ENCODE peak calls at places on chromosomes 2 and 18, in four cellular contexts. Q is HepG2, J is H1, M is K562. E is an unnamed sample.

GRCh38 chr2:100260712-100261620 is 61.3 kb downstream of the LONRF2 start:
- DNase-seq in Q (peak), J (peak), M (peak), E (peak)

GRCh38 chr2:221705478-221705877 is 133.4 kb upstream of the EPHA4 start:
- DNase-seq in Q (no peak), J (no peak), M (no peak), E (no peak)

GRCh38 chr18:4293337-4293736 is 161.8 kb downstream of the DLGAP1 start:
- DNase-seq in Q (no peak), J (no peak), M (no peak), E (no peak)

GRCh38 chr2:67650292-67651133 is 253.4 kb downstream of the ETAA1 start:
- DNase-seq in Q (peak), J (peak), M (peak), E (peak)

GRCh38 chr2:220619525-220620267 is 952.4 kb downstream of the EPHA4 start:
- DNase-seq in Q (no peak), J (no peak), M (no peak), E (peak)

GRCh38 chr2:109217362-109218086 is 88.5 kb downstream of the SH3RF3 start:
- DNase-seq in Q (no peak), J (no peak), M (no peak), E (no peak)

GRCh38 chr2:112623913-112624777 is 21.6 kb upstream of the SLC20A1 start:
- DNase-seq in Q (no peak), J (no peak), M (peak), E (peak)

GRCh38 chr2:67515538-67515937 is 118.4 kb downstream of the ETAA1 start:
- DNase-seq in Q (no peak), J (no peak), M (no peak), E (no peak)

GRCh38 chr2:33451214-33451613 is 25.2 kb upstream of the RASGRP3 start:
- DNase-seq in Q (no peak), J (no peak), M (no peak), E (no peak)

GRCh38 chr2:231554748-231555545 is 24.7 kb upstream of the NMUR1 start:
- DNase-seq in Q (no peak), J (no peak), M (no peak), E (no peak)

GRCh38 chr2:241216211-241216761 is 27.8 kb downstream of the ANO7 start:
- DNase-seq in Q (no peak), J (no peak), M (no peak), E (no peak)

GRCh38 chr2:33412920-33413319 is 63.5 kb upstream of the RASGRP3 start:
- DNase-seq in Q (peak), J (no peak), M (peak), E (peak)

GRCh38 chr2:172102858-172103359 is at the start of gene DLX2:
- DNase-seq in Q (peak), J (peak), M (peak), E (peak)

GRCh38 chr2:50401772-50402653 is 629.9 kb downstream of the NRXN1 start:
- DNase-seq in Q (peak), J (peak), M (peak), E (peak)

GRCh38 chr2:38581193-38582147 is 21.3 kb downstream of the HNRNPLL start:
- DNase-seq in Q (peak), J (no peak), M (peak), E (peak)

GRCh38 chr2:120037995-120038541 is 25.2 kb downstream of the EPB41L5 start:
- DNase-seq in Q (no peak), J (no peak), M (no peak), E (no peak)
- TF ChIP-seq SIN3A in Q (no peak), J (no peak), M (no peak), E (no peak)

DNA sequence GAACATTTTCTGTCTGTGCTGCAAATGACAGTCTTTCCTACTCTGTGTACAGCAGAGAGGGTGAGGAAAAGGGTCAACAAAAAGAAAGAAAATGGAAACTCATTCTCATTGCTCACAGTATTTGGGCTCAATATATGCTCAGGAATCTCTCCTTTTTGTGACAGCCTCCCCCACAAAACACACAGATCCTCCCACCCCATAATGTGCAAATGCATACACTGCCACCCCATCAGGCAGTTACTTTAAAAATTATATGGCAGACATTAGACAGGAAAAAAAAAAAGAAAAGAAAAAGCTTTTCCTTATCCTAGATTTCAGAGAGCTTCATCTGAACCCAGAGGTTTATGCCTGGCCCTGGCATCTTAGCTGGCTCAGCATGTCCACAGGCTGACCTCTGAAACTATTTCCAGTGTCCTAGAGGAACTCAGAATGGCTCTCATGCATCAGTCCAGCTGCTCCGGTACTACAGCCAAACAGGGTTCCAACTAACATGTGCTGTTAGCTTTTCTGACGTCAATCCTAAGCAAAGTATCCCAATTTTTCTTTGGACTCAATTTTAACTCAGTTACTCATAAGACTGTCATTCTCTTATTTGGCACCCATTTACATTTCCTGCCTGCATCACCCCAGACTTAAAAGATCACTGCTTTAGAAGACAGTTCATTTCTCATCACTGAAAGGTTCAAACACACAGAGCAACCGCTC is 105.9 kb downstream of the RBMS1 start:
- DNase-seq in Q (no peak), J (no peak), M (no peak), E (no peak)
- H3K27ac ChIP-seq in Q (no peak), J (no peak), M (no peak), E (no peak)

GRCh38 chr2:55111570-55112228 is 61.4 kb upstream of the RTN4 start:
- DNase-seq in Q (peak), J (no peak), M (peak), E (peak)
- TF ChIP-seq FOSL1 in Q (peak), J (no peak), M (peak), E (peak)

DNA sequence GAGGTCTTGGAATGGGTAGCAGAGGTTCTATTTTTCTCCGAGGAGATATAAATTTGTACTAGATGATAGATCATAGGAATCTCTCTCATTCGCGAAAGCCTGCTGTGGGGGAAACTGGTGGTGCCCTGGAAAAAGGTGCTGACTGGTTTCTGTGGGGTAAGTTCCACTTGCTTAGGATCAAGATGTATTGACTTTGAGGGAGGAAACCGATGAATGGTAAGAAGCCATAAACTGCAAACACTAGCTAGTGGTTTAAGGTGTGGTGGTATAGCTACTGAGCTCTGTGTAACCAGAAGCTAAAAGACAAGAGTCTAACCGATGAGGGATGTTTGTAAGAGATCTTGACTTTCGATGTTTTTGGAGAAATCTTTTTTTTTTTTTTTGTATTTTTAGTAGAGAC is 808 bp downstream of the AGPS start:
- DNase-seq in Q (no peak), J (no peak), M (peak), E (no peak)
- TF ChIP-seq SIN3A in Q (no peak), J (no peak), M (no peak), E (no peak)

GRCh38 chr2:214808481-214808931 is 977 bp downstream of the BARD1 start:
- DNase-seq in Q (no peak), J (no peak), M (no peak), E (no peak)

GRCh38 chr2:214808961-214809750 is at the start of gene BARD1:
- DNase-seq in Q (peak), J (peak), M (peak), E (peak)

GRCh38 chr2:214809751-214810564 is 475 bp upstream of the BARD1 start:
- DNase-seq in Q (peak), J (peak), M (peak), E (peak)

GRCh38 chr2:214816135-214816534 is 6.7 kb upstream of the BARD1 start:
- DNase-seq in Q (no peak), J (no peak), M (no peak), E (no peak)

GRCh38 chr2:214810670-214811069 is 1.2 kb upstream of the BARD1 start:
- DNase-seq in Q (no peak), J (no peak), M (peak), E (no peak)
- H3K27ac ChIP-seq in Q (peak), J (no peak), M (peak), E (no peak)

DNA sequence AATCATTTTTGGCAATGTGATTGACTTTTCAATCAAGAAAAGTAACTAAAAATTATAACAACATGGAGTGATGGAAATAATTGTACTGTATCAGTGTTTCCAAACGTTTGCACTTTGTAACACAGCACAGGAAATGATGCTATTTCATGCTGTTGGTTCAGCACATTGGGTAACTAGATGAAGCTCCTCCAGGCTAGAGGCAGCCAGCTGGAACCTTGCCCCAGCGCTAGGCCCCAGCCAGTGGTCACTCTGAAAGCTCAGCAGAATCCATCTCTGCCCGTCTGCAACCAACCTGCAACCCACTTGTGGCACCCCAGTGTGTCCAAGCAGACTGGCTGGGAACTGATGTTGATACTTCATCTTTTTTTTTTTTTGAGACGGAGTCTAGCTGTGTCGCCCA is 15.3 kb downstream of the UNC50 start:
- DNase-seq in Q (no peak), J (no peak), M (no peak), E (no peak)
- TF ChIP-seq FOSL1 in Q (no peak), J (no peak), M (no peak), E (no peak)

DNA sequence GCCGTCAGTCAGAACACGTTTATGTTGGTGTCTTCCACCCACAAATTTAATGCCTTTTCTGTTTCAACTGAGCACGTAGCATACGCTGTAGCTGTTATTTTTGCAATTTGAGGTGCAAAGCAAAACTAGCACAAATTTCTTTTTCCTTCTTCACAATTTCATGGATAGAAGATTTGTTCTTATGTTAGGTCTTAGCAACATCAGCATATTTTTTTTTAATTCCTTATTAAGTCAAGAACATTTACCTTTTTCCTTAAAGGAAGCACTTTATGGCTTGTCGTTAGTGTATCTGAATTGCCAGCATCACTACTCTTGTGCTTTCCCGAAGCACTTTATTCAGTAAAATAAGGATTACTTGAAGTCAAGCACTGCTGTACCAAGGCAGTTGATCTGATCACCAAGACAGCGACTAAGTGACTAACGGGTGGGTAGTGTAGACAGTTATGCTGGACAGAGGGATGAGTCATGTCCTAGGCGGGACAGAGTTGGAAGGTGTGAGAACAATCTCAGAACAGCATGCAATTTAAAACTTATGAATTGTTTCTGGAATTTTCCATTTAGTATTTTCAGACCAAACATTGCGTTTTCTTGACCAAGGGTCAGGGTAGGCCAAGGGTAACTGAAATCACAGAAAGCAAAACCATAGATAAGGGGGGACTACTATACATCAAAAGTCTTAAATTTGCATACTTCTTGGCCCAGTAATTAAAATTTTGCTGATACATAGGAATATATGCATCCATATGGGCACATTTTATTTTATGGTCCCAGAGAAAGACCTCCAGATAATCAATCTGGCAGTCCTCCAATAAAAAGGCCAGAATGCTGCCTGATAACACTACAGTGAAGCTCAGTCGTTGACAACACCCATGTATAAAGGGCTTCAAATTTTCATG is 13.4 kb downstream of the BABAM2 start:
- DNase-seq in Q (no peak), J (no peak), M (no peak), E (peak)
- TF ChIP-seq SIN3A in Q (no peak), J (no peak), M (no peak), E (no peak)

E was measured in HCT116.